ENCODE peak calls at places on chromosomes 12 and 14, in six cellular contexts. R is tibial artery, N is kidney epithelial cell, C is GM23338, A is dorsolateral prefrontal cortex, Q is fibroblast of lung. B is an unnamed sample.

GRCh38 chr14:101895256-101895655 is 69.1 kb upstream of the DYNC1H1 start:
- DNase-seq in N (no peak), R (no peak), Q (no peak), A (no peak), C (no peak), B (no peak)

GRCh38 chr12:109291531-109292341 is 17.3 kb downstream of the FOXN4 start:
- DNase-seq in N (peak; percentile 14), R (peak; percentile 45), Q (peak; percentile 41), A (peak; percentile 90), C (peak; percentile 92), B (peak; percentile 14)

GRCh38 chr14:93002851-93003298 is 79.9 kb downstream of the CHGA start:
- DNase-seq in C (no peak), A (no peak), N (no peak), Q (no peak), R (no peak), B (no peak)

GRCh38 chr12:31206038-31206670 is 119.8 kb downstream of the SINHCAF start:
- DNase-seq in C (peak; percentile 75), N (peak; percentile 37), Q (peak; percentile 78), A (no peak), R (no peak), B (peak; percentile 74)

GRCh38 chr12:86712425-86712843 is 456.2 kb upstream of the MGAT4C start:
- DNase-seq in N (peak; percentile 96), R (no peak), Q (peak; percentile 99), A (no peak), C (no peak), B (peak; percentile 99)

GRCh38 chr12:24764712-24765111 is 184.2 kb downstream of the BCAT1 start:
- DNase-seq in A (no peak), R (no peak), N (no peak), Q (no peak), C (no peak), B (no peak)

GRCh38 chr14:69710378-69710777 is 56.6 kb upstream of the SRSF5 start:
- DNase-seq in Q (no peak), A (no peak), N (no peak), C (no peak), R (no peak), B (no peak)

GRCh38 chr12:2295941-2296461 is 243.2 kb downstream of the CACNA1C start:
- DNase-seq in C (no peak), Q (peak; percentile 81), R (no peak), N (peak; percentile 92), A (no peak), B (peak; percentile 89)

GRCh38 chr12:47709277-47710048 is 3.6 kb upstream of the RPAP3 start:
- DNase-seq in N (no peak), R (no peak), A (no peak), Q (no peak), C (no peak), B (no peak)

GRCh38 chr12:31732926-31733548 is 4.2 kb upstream of the AMN1 start:
- DNase-seq in Q (peak; percentile 92), N (peak; percentile 90), R (no peak), C (peak; percentile 88), A (no peak), B (peak; percentile 88)

GRCh38 chr12:68962855-68963455 is 30.0 kb upstream of the CPM start:
- DNase-seq in R (no peak), N (no peak), A (no peak), Q (no peak), C (no peak), B (peak; percentile 59)

GRCh38 chr12:66910366-66910974 is 231.6 kb upstream of the GRIP1 start:
- DNase-seq in Q (no peak), R (no peak), C (no peak), A (no peak), N (no peak), B (no peak)

DNA sequence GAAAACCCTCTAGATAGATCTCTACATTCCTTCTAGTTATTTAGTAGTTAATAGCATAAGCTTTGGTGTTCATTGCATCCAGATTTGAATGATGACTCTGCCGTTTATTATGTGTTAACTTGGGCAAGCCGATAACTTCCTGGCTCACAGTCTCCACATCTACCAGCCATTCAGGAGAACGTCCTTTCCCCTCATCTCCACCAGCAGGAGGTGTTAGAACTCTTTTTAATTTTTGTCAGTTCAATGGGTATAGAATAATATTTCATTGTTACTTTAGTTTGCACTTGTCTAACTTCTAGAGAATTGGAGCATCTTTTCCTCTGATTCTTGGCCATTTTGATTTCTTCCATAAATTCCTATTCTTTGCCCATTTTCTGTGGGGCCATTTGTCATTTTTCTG is 30.0 kb upstream of the WSCD2 start:
- DNase-seq in C (peak; percentile 38), Q (no peak), A (no peak), R (no peak), N (no peak), B (no peak)
- TF ChIP-seq CTCF in C (peak; percentile 59), Q (no peak), A (no peak), R (peak; percentile 42), N (no peak), B (no peak)

GRCh38 chr12:96140110-96140509 is 54.1 kb upstream of the ELK3 start:
- DNase-seq in N (peak; percentile 23), Q (peak; percentile 90), C (no peak), A (no peak), R (no peak), B (peak; percentile 93)

GRCh38 chr12:96143392-96143791 is 50.8 kb upstream of the ELK3 start:
- DNase-seq in C (peak; percentile 26), Q (no peak), N (no peak), A (no peak), R (no peak), B (no peak)

GRCh38 chr12:96141216-96141944 is 52.8 kb upstream of the ELK3 start:
- DNase-seq in N (peak; percentile 21), A (no peak), R (no peak), C (no peak), Q (peak; percentile 79), B (peak; percentile 87)

GRCh38 chr12:96146747-96147146 is 47.4 kb upstream of the ELK3 start:
- DNase-seq in R (no peak), N (no peak), C (no peak), A (no peak), Q (no peak), B (no peak)

GRCh38 chr12:96143827-96144226 is 50.3 kb upstream of the ELK3 start:
- DNase-seq in A (no peak), C (no peak), N (no peak), R (no peak), Q (peak; percentile 32), B (no peak)
- H3K4me3 ChIP-seq in A (no peak overlapping the region), C (no peak overlapping the region), N (no peak overlapping the region), R (no peak overlapping the region), Q (no peak overlapping the region), B (no peak overlapping the region)

GRCh38 chr12:58074259-58074658 is 132.9 kb downstream of the ATP23 start:
- DNase-seq in Q (no peak), A (no peak), N (no peak), C (no peak), R (no peak), B (no peak)

GRCh38 chr12:58069268-58069967 is 128.1 kb downstream of the ATP23 start:
- DNase-seq in C (no peak), R (no peak), Q (peak; percentile 25), N (no peak), A (no peak), B (peak; percentile 55)

GRCh38 chr12:58068706-58069105 is 127.3 kb downstream of the ATP23 start:
- DNase-seq in N (no peak), Q (no peak), C (no peak), R (no peak), A (no peak), B (peak; percentile 1)

GRCh38 chr12:58067610-58068387 is 126.4 kb downstream of the ATP23 start:
- DNase-seq in R (no peak), A (no peak), C (no peak), N (peak; percentile 95), Q (peak; percentile 96), B (peak; percentile 38)

DNA sequence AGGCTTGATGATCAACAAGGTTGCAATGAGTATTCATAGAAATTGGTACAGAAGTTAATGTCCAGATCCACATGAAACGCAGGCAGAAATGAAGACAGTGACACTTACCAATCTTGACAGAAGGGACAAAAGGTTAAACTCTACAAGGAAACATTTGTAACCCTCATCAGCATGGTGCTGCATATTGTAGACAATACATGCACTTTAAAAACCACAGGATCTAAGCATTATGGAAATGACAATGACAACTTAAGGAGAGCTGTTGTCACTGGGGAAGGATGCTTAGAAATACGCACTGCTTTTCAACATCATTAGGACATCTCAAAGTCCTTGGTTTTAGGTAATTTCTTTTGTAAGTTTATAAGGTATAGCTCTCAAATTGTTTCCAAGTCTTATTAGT is 130.6 kb downstream of the ATP23 start:
- DNase-seq in N (no peak), C (no peak), R (no peak), A (no peak), Q (no peak), B (no peak)
- TF ChIP-seq CTCF in N (no peak), C (no peak), R (no peak), A (no peak), Q (no peak), B (no peak)

GRCh38 chr12:4856556-4856955 is 53.1 kb upstream of the KCNA1 start:
- DNase-seq in C (no peak), N (no peak), Q (no peak), R (no peak), A (no peak), B (no peak)

GRCh38 chr12:4857472-4858291 is 52.0 kb upstream of the KCNA1 start:
- DNase-seq in C (peak; percentile 92), N (no peak), R (peak; percentile 68), A (peak; percentile 83), Q (peak; percentile 57), B (peak; percentile 64)

GRCh38 chr12:4852308-4852707 is 57.4 kb upstream of the KCNA1 start:
- DNase-seq in N (no peak), C (no peak), A (no peak), R (no peak), Q (no peak), B (no peak)

GRCh38 chr12:4852911-4853310 is 56.8 kb upstream of the KCNA1 start:
- DNase-seq in C (no peak), A (no peak), R (no peak), Q (no peak), N (no peak), B (no peak)

GRCh38 chr12:4855121-4855924 is 54.4 kb upstream of the KCNA1 start:
- DNase-seq in A (no peak), N (peak; percentile 34), Q (peak; percentile 61), C (peak; percentile 95), R (peak; percentile 65), B (peak; percentile 82)
- H3K4me3 ChIP-seq in A (no peak overlapping the region), N (no peak overlapping the region), Q (no peak overlapping the region), C (no peak overlapping the region), R (no peak overlapping the region), B (no peak overlapping the region)

DNA sequence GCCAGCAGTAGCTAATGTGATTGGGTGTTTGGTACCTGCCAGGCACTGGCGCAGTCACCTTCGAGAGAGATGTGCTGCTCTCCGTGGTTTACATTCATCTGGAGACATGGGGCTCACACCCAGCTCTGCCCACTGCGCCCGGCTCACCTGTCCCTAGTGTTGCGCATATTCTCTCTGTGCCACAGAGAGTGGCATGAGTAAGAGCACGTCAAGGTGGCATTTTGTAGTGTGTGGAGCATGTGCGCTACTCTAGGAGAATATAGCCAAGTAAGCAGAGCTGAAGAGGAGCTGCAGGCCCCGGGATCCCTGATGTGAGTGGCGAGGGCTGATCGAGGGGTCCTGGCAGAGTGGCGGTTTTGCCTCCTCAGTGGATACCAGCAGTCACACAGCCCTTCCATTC is 46.9 kb downstream of the TPCN1 start:
- DNase-seq in Q (no peak), A (peak; percentile 28), C (no peak), N (no peak), R (no peak), B (no peak)
- TF ChIP-seq CTCF in Q (no peak), A (no peak), C (no peak), N (no peak), R (no peak), B (no peak)

GRCh38 chr12:75798527-75798926 is 233.0 kb downstream of the PHLDA1 start:
- DNase-seq in A (no peak), C (no peak), Q (no peak), R (no peak), N (no peak), B (no peak)
- H3K4me3 ChIP-seq in A (no peak overlapping the region), C (no peak overlapping the region), Q (no peak overlapping the region), R (no peak overlapping the region), N (no peak overlapping the region), B (no peak overlapping the region)

B was measured in fibroblast of mammary gland.